ENCODE peak calls at places on chromosome 14, in seven cellular contexts. One of them, this sample, is unnamed.

GRCh38 chr14:76083796-76084195 is 67.9 kb upstream of the GPATCH2L start:
- DNase-seq in HFFc6: no peak
- DNase-seq in fibroblast of the aortic adventitia: no peak
- DNase-seq in NCI-H1417: no peak
- DNase-seq in MM.1S: no peak
- DNase-seq in neural crest cell: no peak
- DNase-seq in T follicular helper cell: no peak
- DNase-seq in this sample: no peak

GRCh38 chr14:32618991-32619390 is 289.9 kb downstream of the AKAP6 start:
- DNase-seq in HFFc6: peak
- DNase-seq in fibroblast of the aortic adventitia: no peak
- DNase-seq in NCI-H1417: no peak
- DNase-seq in MM.1S: no peak
- DNase-seq in neural crest cell: no peak
- DNase-seq in T follicular helper cell: no peak
- DNase-seq in this sample: no peak

GRCh38 chr14:24401810-24402702 is 3.3 kb downstream of the NYNRIN start:
- DNase-seq in HFFc6: no peak
- DNase-seq in fibroblast of the aortic adventitia: no peak
- DNase-seq in NCI-H1417: no peak
- DNase-seq in MM.1S: no peak
- DNase-seq in neural crest cell: no peak
- DNase-seq in T follicular helper cell: no peak
- DNase-seq in this sample: no peak

GRCh38 chr14:105394714-105395537 is 3.4 kb upstream of the TEX22 start:
- DNase-seq in HFFc6: no peak
- DNase-seq in fibroblast of the aortic adventitia: no peak
- DNase-seq in NCI-H1417: no peak
- DNase-seq in MM.1S: no peak
- DNase-seq in neural crest cell: no peak
- DNase-seq in T follicular helper cell: no peak
- DNase-seq in this sample: no peak

GRCh38 chr14:31510222-31510621 is 22.4 kb upstream of the GPR33 start:
- DNase-seq in HFFc6: no peak
- DNase-seq in fibroblast of the aortic adventitia: peak
- DNase-seq in NCI-H1417: peak
- DNase-seq in MM.1S: peak
- DNase-seq in neural crest cell: no peak
- DNase-seq in T follicular helper cell: no peak
- DNase-seq in this sample: peak

GRCh38 chr14:50590464-50590863 is 30.5 kb downstream of the ATL1 start:
- DNase-seq in HFFc6: no peak
- DNase-seq in fibroblast of the aortic adventitia: no peak
- DNase-seq in NCI-H1417: no peak
- DNase-seq in MM.1S: no peak
- DNase-seq in neural crest cell: no peak
- DNase-seq in T follicular helper cell: no peak
- DNase-seq in this sample: no peak

GRCh38 chr14:33922125-33922524 is 28.7 kb downstream of the EGLN3 start:
- DNase-seq in HFFc6: no peak
- DNase-seq in fibroblast of the aortic adventitia: no peak
- DNase-seq in NCI-H1417: no peak
- DNase-seq in MM.1S: no peak
- DNase-seq in neural crest cell: no peak
- DNase-seq in T follicular helper cell: no peak
- DNase-seq in this sample: no peak

GRCh38 chr14:73786632-73786941 is 65.0 kb upstream of the PTGR2 start:
- DNase-seq in HFFc6: no peak
- DNase-seq in fibroblast of the aortic adventitia: no peak
- DNase-seq in NCI-H1417: peak
- DNase-seq in MM.1S: no peak
- DNase-seq in neural crest cell: peak
- DNase-seq in T follicular helper cell: no peak
- DNase-seq in this sample: peak

GRCh38 chr14:32906672-32907071 is 32.0 kb upstream of the NPAS3 start:
- DNase-seq in HFFc6: no peak
- DNase-seq in fibroblast of the aortic adventitia: no peak
- DNase-seq in NCI-H1417: no peak
- DNase-seq in MM.1S: no peak
- DNase-seq in neural crest cell: no peak
- DNase-seq in T follicular helper cell: no peak
- DNase-seq in this sample: no peak

GRCh38 chr14:100754020-100754419 is 27.3 kb downstream of the DLK1 start:
- DNase-seq in HFFc6: no peak
- DNase-seq in fibroblast of the aortic adventitia: no peak
- DNase-seq in NCI-H1417: no peak
- DNase-seq in MM.1S: no peak
- DNase-seq in neural crest cell: no peak
- DNase-seq in T follicular helper cell: no peak
- DNase-seq in this sample: no peak

GRCh38 chr14:34722723-34723545 is 8.5 kb upstream of the CFL2 start:
- DNase-seq in HFFc6: peak
- DNase-seq in fibroblast of the aortic adventitia: peak
- DNase-seq in NCI-H1417: peak
- DNase-seq in MM.1S: peak
- DNase-seq in neural crest cell: peak
- DNase-seq in T follicular helper cell: no peak
- DNase-seq in this sample: peak

GRCh38 chr14:72049462-72049861 is 117.2 kb downstream of the RGS6 start:
- DNase-seq in HFFc6: no peak
- DNase-seq in fibroblast of the aortic adventitia: no peak
- DNase-seq in NCI-H1417: peak
- DNase-seq in MM.1S: no peak
- DNase-seq in neural crest cell: no peak
- DNase-seq in T follicular helper cell: no peak
- DNase-seq in this sample: peak

GRCh38 chr14:94161087-94161486 is 13.0 kb upstream of the PPP4R4 start:
- DNase-seq in HFFc6: no peak
- DNase-seq in fibroblast of the aortic adventitia: no peak
- DNase-seq in NCI-H1417: no peak
- DNase-seq in MM.1S: no peak
- DNase-seq in neural crest cell: no peak
- DNase-seq in T follicular helper cell: no peak
- DNase-seq in this sample: no peak

GRCh38 chr14:104730504-104730903 is 6.5 kb downstream of the ADSS1 start:
- DNase-seq in HFFc6: no peak
- DNase-seq in fibroblast of the aortic adventitia: no peak
- DNase-seq in NCI-H1417: no peak
- DNase-seq in MM.1S: no peak
- DNase-seq in neural crest cell: no peak
- DNase-seq in T follicular helper cell: no peak
- DNase-seq in this sample: no peak

GRCh38 chr14:101475468-101476257 is 85.6 kb upstream of the DIO3 start:
- DNase-seq in HFFc6: peak
- DNase-seq in fibroblast of the aortic adventitia: peak
- DNase-seq in NCI-H1417: no peak
- DNase-seq in MM.1S: no peak
- DNase-seq in neural crest cell: no peak
- DNase-seq in T follicular helper cell: no peak
- DNase-seq in this sample: no peak

GRCh38 chr14:57390806-57391562 is 598 bp downstream of the NAA30 start:
- DNase-seq in HFFc6: no peak
- DNase-seq in fibroblast of the aortic adventitia: peak
- DNase-seq in NCI-H1417: peak
- DNase-seq in MM.1S: peak
- DNase-seq in neural crest cell: peak
- DNase-seq in T follicular helper cell: peak
- DNase-seq in this sample: peak

GRCh38 chr14:103624860-103625259 is 4.2 kb upstream of the KLC1 start:
- DNase-seq in HFFc6: peak
- DNase-seq in fibroblast of the aortic adventitia: peak
- DNase-seq in NCI-H1417: no peak
- DNase-seq in MM.1S: no peak
- DNase-seq in neural crest cell: no peak
- DNase-seq in T follicular helper cell: no peak
- DNase-seq in this sample: peak

GRCh38 chr14:71264260-71264659 is 357.0 kb downstream of the PCNX1 start:
- DNase-seq in HFFc6: no peak
- DNase-seq in fibroblast of the aortic adventitia: no peak
- DNase-seq in NCI-H1417: no peak
- DNase-seq in MM.1S: no peak
- DNase-seq in neural crest cell: no peak
- DNase-seq in T follicular helper cell: no peak
- DNase-seq in this sample: no peak

GRCh38 chr14:93564918-93565317 is 134.2 kb downstream of the UNC79 start:
- DNase-seq in HFFc6: no peak
- DNase-seq in fibroblast of the aortic adventitia: no peak
- DNase-seq in NCI-H1417: no peak
- DNase-seq in MM.1S: peak
- DNase-seq in neural crest cell: no peak
- DNase-seq in T follicular helper cell: no peak
- DNase-seq in this sample: no peak

GRCh38 chr14:25120261-25120660 is 70.3 kb upstream of the STXBP6 start:
- DNase-seq in HFFc6: no peak
- DNase-seq in fibroblast of the aortic adventitia: peak
- DNase-seq in NCI-H1417: no peak
- DNase-seq in MM.1S: no peak
- DNase-seq in neural crest cell: no peak
- DNase-seq in T follicular helper cell: no peak
- DNase-seq in this sample: peak

GRCh38 chr14:68596211-68596610 is 196.7 kb downstream of the ZFP36L1 start:
- DNase-seq in HFFc6: no peak
- DNase-seq in fibroblast of the aortic adventitia: no peak
- DNase-seq in NCI-H1417: no peak
- DNase-seq in MM.1S: no peak
- DNase-seq in neural crest cell: no peak
- DNase-seq in T follicular helper cell: no peak
- DNase-seq in this sample: no peak

GRCh38 chr14:71532790-71533189 is 399.4 kb upstream of the RGS6 start:
- DNase-seq in HFFc6: no peak
- DNase-seq in fibroblast of the aortic adventitia: no peak
- DNase-seq in NCI-H1417: no peak
- DNase-seq in MM.1S: no peak
- DNase-seq in neural crest cell: no peak
- DNase-seq in T follicular helper cell: no peak
- DNase-seq in this sample: no peak

GRCh38 chr14:22200977-22201605 is 387.9 kb downstream of the DAD1 start:
- DNase-seq in HFFc6: peak
- DNase-seq in fibroblast of the aortic adventitia: peak
- DNase-seq in NCI-H1417: peak
- DNase-seq in MM.1S: peak
- DNase-seq in neural crest cell: no peak
- DNase-seq in T follicular helper cell: peak
- DNase-seq in this sample: peak

GRCh38 chr14:26636571-26636970 is 38.7 kb upstream of the NOVA1 start:
- DNase-seq in HFFc6: no peak
- DNase-seq in fibroblast of the aortic adventitia: peak
- DNase-seq in NCI-H1417: no peak
- DNase-seq in MM.1S: no peak
- DNase-seq in neural crest cell: no peak
- DNase-seq in T follicular helper cell: no peak
- DNase-seq in this sample: peak

GRCh38 chr14:59189281-59189821 is 884 bp downstream of the DAAM1 start:
- DNase-seq in HFFc6: peak
- DNase-seq in fibroblast of the aortic adventitia: peak
- DNase-seq in NCI-H1417: peak
- DNase-seq in MM.1S: peak
- DNase-seq in neural crest cell: peak
- DNase-seq in T follicular helper cell: peak
- DNase-seq in this sample: no peak

GRCh38 chr14:69298131-69299071 is 38.4 kb downstream of the GALNT16 start:
- DNase-seq in HFFc6: no peak
- DNase-seq in fibroblast of the aortic adventitia: no peak
- DNase-seq in NCI-H1417: peak
- DNase-seq in MM.1S: no peak
- DNase-seq in neural crest cell: no peak
- DNase-seq in T follicular helper cell: no peak
- DNase-seq in this sample: no peak

GRCh38 chr14:51895425-51895824 is 35.0 kb downstream of the GNG2 start:
- DNase-seq in HFFc6: no peak
- DNase-seq in fibroblast of the aortic adventitia: no peak
- DNase-seq in NCI-H1417: no peak
- DNase-seq in MM.1S: no peak
- DNase-seq in neural crest cell: no peak
- DNase-seq in T follicular helper cell: no peak
- DNase-seq in this sample: no peak

This sample was measured in astrocyte of the hippocampus.